ENCODE peak calls at places on chromosomes 12 and 14, in seven cellular contexts. S, T, L, H, I, A and W are unnamed samples.
A peak's percentile ranks its signal among the peaks of the same experiment; 100 is the strongest.

GRCh38 chr14:101927859-101928258 is 36.5 kb upstream of the DYNC1H1 start:
- DNase-seq in S (no peak), T (peak; percentile 91), L (peak; percentile 98), H (no peak), I (peak; percentile 71), A (no peak), W (peak; percentile 93)

GRCh38 chr12:31736472-31736871 is 7.7 kb upstream of the AMN1 start:
- DNase-seq in S (peak; percentile 87), T (no peak), L (peak; percentile 68), H (no peak), I (peak; percentile 88), A (no peak), W (no peak)

GRCh38 chr12:102300824-102301461 is 103.3 kb upstream of the PMCH start:
- DNase-seq in S (peak; percentile 49), T (no peak), L (peak; percentile 79), H (no peak), I (peak; percentile 83), A (no peak), W (no peak)

GRCh38 chr14:65415613-65416012 is 3.1 kb downstream of the FUT8 start:
- DNase-seq in S (no peak), T (no peak), L (no peak), H (no peak), I (peak; percentile 60), A (no peak), W (no peak)

GRCh38 chr14:68173227-68173972 is 353.8 kb downstream of the RAD51B start:
- DNase-seq in S (no peak), T (no peak), L (peak; percentile 69), H (no peak), I (no peak), A (no peak), W (no peak)

GRCh38 chr14:75522224-75522764 is at the start of gene BATF:
- DNase-seq in S (no peak), T (no peak), L (no peak), H (no peak), I (peak; percentile 39), A (no peak), W (peak; percentile 79)

GRCh38 chr12:67921286-67921685 is 68.0 kb upstream of the IFNG-AS1 start:
- DNase-seq in S (no peak), T (no peak), L (no peak), H (no peak), I (no peak), A (no peak), W (no peak)

GRCh38 chr14:49621114-49621881 is 699 bp downstream of the MGAT2 start:
- DNase-seq in S (peak; percentile 26), T (peak; percentile 71), L (peak; percentile 49), H (peak; percentile 49), I (peak; percentile 71), A (peak; percentile 93), W (peak; percentile 91)

GRCh38 chr12:93219947-93220346 is 157.8 kb upstream of the NUDT4 start:
- DNase-seq in S (no peak), T (no peak), L (no peak), H (no peak), I (peak; percentile 13), A (no peak), W (no peak)

GRCh38 chr12:51926718-51927117 is 19.4 kb downstream of the ACVRL1 start:
- DNase-seq in S (no peak), T (no peak), L (peak; percentile 49), H (no peak), I (peak; percentile 77), A (peak; percentile 53), W (peak; percentile 39)

GRCh38 chr12:119669744-119670472 is 2.0 kb downstream of the PRKAB1 start:
- DNase-seq in S (no peak), T (no peak), L (no peak), H (no peak), I (no peak), A (no peak), W (no peak)

GRCh38 chr12:124385219-124385969 is 90.5 kb downstream of the RFLNA start:
- DNase-seq in S (peak; percentile 92), T (no peak), L (peak; percentile 79), H (no peak), I (no peak), A (no peak), W (no peak)

GRCh38 chr12:124656214-124656516 is 88.8 kb upstream of the NCOR2 start:
- DNase-seq in S (no peak), T (no peak), L (no peak), H (no peak), I (no peak), A (no peak), W (no peak)

GRCh38 chr14:99872786-99873440 is 79.7 kb downstream of the EML1 start:
- DNase-seq in S (no peak), T (no peak), L (no peak), H (no peak), I (no peak), A (no peak), W (no peak)

GRCh38 chr14:51547260-51547659 is 104.5 kb upstream of the FRMD6 start:
- DNase-seq in S (peak; percentile 94), T (no peak), L (peak; percentile 99), H (no peak), I (no peak), A (no peak), W (no peak)

GRCh38 chr12:27865421-27865820 is 85.4 kb upstream of the MANSC4 start:
- DNase-seq in S (no peak), T (no peak), L (peak; percentile 90), H (no peak), I (peak; percentile 16), A (no peak), W (no peak)

GRCh38 chr12:116924558-116925453 is 14.1 kb downstream of the FBXW8 start:
- DNase-seq in S (peak; percentile 85), T (no peak), L (peak; percentile 69), H (no peak), I (peak; percentile 55), A (no peak), W (no peak)

GRCh38 chr12:3632256-3633240 is 120.4 kb downstream of the CRACR2A start:
- DNase-seq in S (no peak), T (no peak), L (no peak), H (no peak), I (no peak), A (no peak), W (no peak)

GRCh38 chr14:75559451-75560187 is 18.8 kb upstream of the FLVCR2 start:
- DNase-seq in S (peak; percentile 8), T (no peak), L (peak; percentile 81), H (no peak), I (peak; percentile 2), A (no peak), W (no peak)

GRCh38 chr12:130706885-130707570 is 9.1 kb downstream of the RIMBP2 start:
- DNase-seq in S (no peak), T (no peak), L (no peak), H (no peak), I (no peak), A (peak; percentile 33), W (peak; percentile 57)

GRCh38 chr12:109550310-109550680 is 23.0 kb downstream of the MMAB start:
- DNase-seq in S (no peak), T (no peak), L (no peak), H (no peak), I (no peak), A (no peak), W (no peak)

GRCh38 chr12:10406725-10407124 is 2.8 kb downstream of the KLRC4 start:
- DNase-seq in S (no peak), T (no peak), L (no peak), H (no peak), I (peak; percentile 76), A (no peak), W (no peak)

GRCh38 chr14:81315344-81315743 is 84.8 kb downstream of the STON2 start:
- DNase-seq in S (no peak), T (no peak), L (no peak), H (no peak), I (no peak), A (no peak), W (no peak)

GRCh38 chr14:103085106-103086091 is 1.4 kb downstream of the LBHD2 start:
- DNase-seq in S (no peak), T (no peak), L (no peak), H (no peak), I (no peak), A (no peak), W (no peak)

GRCh38 chr12:77324763-77325468 is 259.5 kb upstream of the E2F7 start:
- DNase-seq in S (peak; percentile 42), T (peak; percentile 76), L (peak; percentile 64), H (peak; percentile 67), I (peak; percentile 48), A (peak; percentile 91), W (peak; percentile 83)

GRCh38 chr14:65361920-65362319 is 50.6 kb upstream of the FUT8 start:
- DNase-seq in S (no peak), T (peak; percentile 26), L (peak; percentile 88), H (no peak), I (peak; percentile 5), A (no peak), W (no peak)

GRCh38 chr14:89386214-89386886 is 30.7 kb downstream of the FOXN3 start:
- DNase-seq in S (no peak), T (no peak), L (no peak), H (no peak), I (no peak), A (no peak), W (no peak)

GRCh38 chr12:46459881-46460545 is 87.4 kb upstream of the SLC38A2 start:
- DNase-seq in S (no peak), T (peak; percentile 15), L (no peak), H (no peak), I (no peak), A (no peak), W (no peak)

GRCh38 chr12:60930146-60930545 is 1330.1 kb upstream of the USP15 start:
- DNase-seq in S (no peak), T (no peak), L (no peak), H (no peak), I (peak; percentile 91), A (no peak), W (no peak)

GRCh38 chr14:55733609-55734008 is 153.6 kb downstream of the KTN1 start:
- DNase-seq in S (no peak), T (no peak), L (no peak), H (no peak), I (no peak), A (no peak), W (no peak)

GRCh38 chr12:2064078-2064507 is 11.3 kb downstream of the CACNA1C start:
- DNase-seq in S (peak; percentile 18), T (no peak), L (peak; percentile 63), H (no peak), I (peak; percentile 48), A (no peak), W (no peak)

GRCh38 chr12:62725781-62726180 is 209.2 kb downstream of the PPM1H start:
- DNase-seq in S (no peak), T (no peak), L (no peak), H (no peak), I (no peak), A (no peak), W (no peak)

GRCh38 chr12:29043069-29043468 is 106.0 kb upstream of the FAR2 start:
- DNase-seq in S (no peak), T (no peak), L (peak; percentile 76), H (no peak), I (no peak), A (no peak), W (no peak)

GRCh38 chr14:80446356-80446755 is 235.1 kb upstream of the DIO2 start:
- DNase-seq in S (no peak), T (no peak), L (peak; percentile 29), H (no peak), I (no peak), A (no peak), W (no peak)

GRCh38 chr12:24661657-24662096 is 287.2 kb downstream of the BCAT1 start:
- DNase-seq in S (no peak), T (no peak), L (peak; percentile 99), H (no peak), I (peak; percentile 44), A (no peak), W (no peak)